ENCODE peak calls at places on chromosome 16, in seven cellular contexts. Y is dorsolateral prefrontal cortex, J is ovary, H is AG04450, K is IMR-90, P is uterus, W is H1. R is an unnamed sample.

GRCh38 chr16:22008215-22009142 is 568 bp downstream of the MOSMO start:
- DNase-seq in Y (no peak), J (peak; percentile 60), H (no peak), K (no peak), P (peak; percentile 29), W (no peak), R (no peak)

GRCh38 chr16:73071131-73071940 is 23.4 kb upstream of the ZFHX3 start:
- DNase-seq in Y (no peak), J (peak; percentile 69), H (no peak), K (no peak), P (no peak), W (no peak), R (no peak)

GRCh38 chr16:10625595-10626357 is 45.4 kb upstream of the EMP2 start:
- DNase-seq in Y (no peak), J (no peak), H (no peak), K (peak; percentile 31), P (no peak), W (no peak), R (no peak)

GRCh38 chr16:81701296-81701970 is 77.7 kb upstream of the PLCG2 start:
- DNase-seq in Y (no peak), J (no peak), H (no peak), K (no peak), P (no peak), W (no peak), R (no peak)

GRCh38 chr16:20538181-20538580 is 38.0 kb downstream of the ACSM2B start:
- DNase-seq in Y (no peak), J (no peak), H (no peak), K (no peak), P (no peak), W (no peak), R (no peak)

GRCh38 chr16:22684282-22685161 is 129.4 kb upstream of the HS3ST2 start:
- DNase-seq in Y (no peak), J (no peak), H (no peak), K (peak; percentile 40), P (no peak), W (no peak), R (no peak)

GRCh38 chr16:11208916-11209665 is 46.9 kb downstream of the SOCS1 start:
- DNase-seq in Y (no peak), J (no peak), H (no peak), K (no peak), P (no peak), W (no peak), R (no peak)

GRCh38 chr16:57798267-57798810 is 4.0 kb downstream of the KIFC3 start:
- DNase-seq in Y (no peak), J (no peak), H (no peak), K (no peak), P (no peak), W (no peak), R (no peak)

GRCh38 chr16:8537691-8538342 is 52.5 kb downstream of the TMEM114 start:
- DNase-seq in Y (no peak), J (no peak), H (no peak), K (no peak), P (no peak), W (no peak), R (no peak)

GRCh38 chr16:27520982-27521673 is 28.6 kb downstream of the GTF3C1 start:
- DNase-seq in Y (no peak), J (no peak), H (no peak), K (peak; percentile 63), P (peak; percentile 17), W (no peak), R (no peak)

GRCh38 chr16:46715769-46716305 is 26.4 kb downstream of the ORC6 start:
- DNase-seq in Y (no peak), J (no peak), H (no peak), K (no peak), P (no peak), W (no peak), R (no peak)

GRCh38 chr16:20997147-20997546 is 96.6 kb downstream of the LYRM1 start:
- DNase-seq in Y (no peak), J (no peak), H (no peak), K (no peak), P (no peak), W (no peak), R (no peak)

GRCh38 chr16:87278191-87279093 is 38.8 kb downstream of the C16orf95 start:
- DNase-seq in Y (peak; percentile 75), J (peak; percentile 84), H (peak; percentile 68), K (peak; percentile 77), P (peak; percentile 63), W (peak; percentile 77), R (peak; percentile 19)

GRCh38 chr16:14098081-14098480 is 27.0 kb downstream of the MRTFB start:
- DNase-seq in Y (no peak), J (no peak), H (no peak), K (no peak), P (no peak), W (no peak), R (peak; percentile 8)

GRCh38 chr16:102060-102855 is 24.2 kb downstream of the MPG start:
- DNase-seq in Y (no peak), J (peak; percentile 90), H (no peak), K (peak; percentile 31), P (peak; percentile 68), W (no peak), R (no peak)

GRCh38 chr16:88414521-88415380 is 32.0 kb downstream of the ZNF469 start:
- DNase-seq in Y (no peak), J (no peak), H (no peak), K (no peak), P (no peak), W (no peak), R (no peak)

GRCh38 chr16:88413631-88414030 is 30.9 kb downstream of the ZNF469 start:
- DNase-seq in Y (no peak), J (no peak), H (no peak), K (no peak), P (no peak), W (no peak), R (no peak)

GRCh38 chr16:88416686-88417085 is 33.9 kb downstream of the ZNF469 start:
- DNase-seq in Y (no peak), J (no peak), H (no peak), K (no peak), P (no peak), W (no peak), R (no peak)

GRCh38 chr16:88417684-88418476 is 35.1 kb downstream of the ZNF469 start:
- DNase-seq in Y (no peak), J (no peak), H (no peak), K (no peak), P (no peak), W (no peak), R (no peak)

GRCh38 chr16:88415381-88416323 is 32.9 kb downstream of the ZNF469 start:
- DNase-seq in Y (no peak), J (no peak), H (no peak), K (no peak), P (no peak), W (no peak), R (no peak)
- H3K27me3 ChIP-seq in Y (no peaks in the 10 kb centered on the region), J (no peaks in the 10 kb centered on the region), H (no peaks in the 10 kb centered on the region), K (no peaks in the 10 kb centered on the region), P (no peaks in the 10 kb centered on the region), W (no peaks in the 10 kb centered on the region), R (no peaks in the 10 kb centered on the region)

GRCh38 chr16:49608801-49609200 is 235.2 kb downstream of the C16orf78 start:
- DNase-seq in Y (no peak), J (no peak), H (peak; percentile 30), K (peak; percentile 61), P (no peak), W (no peak), R (no peak)
- TF ChIP-seq CTCF in Y (peak; percentile 46), J (no peak), H (peak; percentile 81), K (peak; percentile 69), P (peak; percentile 42), W (peak; percentile 62), R (peak; percentile 86)

GRCh38 chr16:88799569-88800276 is 3.9 kb upstream of the CDT1 start:
- DNase-seq in Y (no peak), J (no peak), H (no peak), K (no peak), P (no peak), W (no peak), R (no peak)
- H3K4me3 ChIP-seq in Y (no peak overlapping the region), J (no peak overlapping the region), H (no peak overlapping the region), K (no peak overlapping the region), P (no peak overlapping the region), W (no peak overlapping the region), R (no peak overlapping the region)

DNA sequence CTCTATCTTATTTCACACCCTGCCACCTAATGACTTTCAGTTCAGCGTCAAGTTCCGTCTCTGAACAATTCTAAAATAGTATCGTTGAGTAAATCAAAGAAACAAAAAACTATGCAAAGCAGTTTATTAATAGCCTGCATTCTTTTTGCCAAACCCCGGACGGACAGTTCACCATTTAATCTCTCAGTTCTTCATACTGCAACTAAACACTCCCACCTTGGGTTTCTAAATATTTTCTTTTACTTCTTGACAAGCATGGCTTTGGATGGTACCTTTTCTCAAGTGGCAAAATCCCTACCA is 1.2 kb downstream of the MYH11 start:
- DNase-seq in Y (no peak), J (no peak), H (no peak), K (no peak), P (no peak), W (no peak), R (no peak)
- H3K27me3 ChIP-seq in Y (peaks cover 18% of the 10 kb centered on the region), J (no peaks in the 10 kb centered on the region), H (peaks cover 45% of the 10 kb centered on the region), K (peaks cover 30% of the 10 kb centered on the region), P (no peaks in the 10 kb centered on the region), W (peaks cover 32% of the 10 kb centered on the region), R (peaks cover 30% of the 10 kb centered on the region)

GRCh38 chr16:29805232-29806095 is 865 bp upstream of the MAZ start:
- DNase-seq in Y (peak; percentile 98), J (peak; percentile 98), H (peak; percentile 93), K (peak; percentile 97), P (peak; percentile 96), W (peak; percentile 92), R (peak; percentile 76)
- TF ChIP-seq CTCF in Y (peak; percentile 38), J (peak; percentile 47), H (peak; percentile 16), K (no peak), P (peak; percentile 9), W (no peak), R (no peak)

GRCh38 chr16:56421976-56422669 is 3.2 kb downstream of the AMFR start:
- DNase-seq in Y (no peak), J (no peak), H (no peak), K (no peak), P (no peak), W (no peak), R (no peak)
- H3K4me3 ChIP-seq in Y (no peak overlapping the region), J (no peak overlapping the region), H (no peak overlapping the region), K (no peak overlapping the region), P (no peak overlapping the region), W (no peak overlapping the region), R (no peak overlapping the region)

GRCh38 chr16:25692734-25693508 is 1.2 kb downstream of the HS3ST4 start:
- DNase-seq in Y (no peak), J (no peak), H (no peak), K (no peak), P (no peak), W (no peak), R (no peak)
- H3K27me3 ChIP-seq in Y (peaks cover 19% of the 10 kb centered on the region), J (no peaks in the 10 kb centered on the region), H (peaks cover 11% of the 10 kb centered on the region), K (peaks cover 12% of the 10 kb centered on the region), P (no peaks in the 10 kb centered on the region), W (peaks cover 26% of the 10 kb centered on the region), R (peaks cover 22% of the 10 kb centered on the region)

GRCh38 chr16:55398683-55399230 is 74.8 kb downstream of the IRX6 start:
- DNase-seq in Y (no peak), J (no peak), H (no peak), K (no peak), P (no peak), W (no peak), R (no peak)
- TF ChIP-seq CTCF in Y (no peak), J (no peak), H (no peak), K (no peak), P (no peak), W (peak; percentile 39), R (no peak)

R was measured in BJ.